ENCODE peak calls at places on chromosome 1, in nine cellular contexts. E, A, N, O, R, I, T, K and V are unnamed samples.

GRCh38 chr1:59292557-59292956 is 4.3 kb upstream of the FGGY start:
- DNase-seq in A (no peak), K (peak), E (peak), O (no peak), T (peak), I (no peak), R (peak), N (no peak), V (no peak)

GRCh38 chr1:1170215-1170890 is 3.3 kb upstream of the TTLL10 start:
- DNase-seq in K (no peak), N (no peak), R (no peak), O (no peak), I (no peak), E (no peak), A (no peak), T (no peak), V (no peak)

GRCh38 chr1:85495556-85495955 is 30.6 kb upstream of the DDAH1 start:
- DNase-seq in E (peak), N (no peak), R (no peak), T (peak), A (no peak), I (peak), O (peak), K (peak), V (no peak)

GRCh38 chr1:47995306-47996050 is 1.7 kb downstream of the TRABD2B start:
- DNase-seq in N (no peak), O (no peak), T (no peak), E (no peak), K (no peak), A (no peak), I (no peak), R (no peak), V (no peak)

GRCh38 chr1:209590405-209590804 is 6.9 kb downstream of the CAMK1G start:
- DNase-seq in O (no peak), I (peak), A (no peak), N (no peak), R (no peak), K (no peak), E (peak), T (peak), V (peak)

GRCh38 chr1:1761504-1762376 is 16.5 kb downstream of the NADK start:
- DNase-seq in E (no peak), I (no peak), K (no peak), R (no peak), N (peak), A (no peak), O (no peak), T (no peak), V (no peak)

GRCh38 chr1:44068442-44068861 is 37.2 kb upstream of the SLC6A9 start:
- DNase-seq in K (no peak), R (no peak), N (no peak), E (no peak), I (no peak), T (no peak), A (no peak), O (no peak), V (no peak)

GRCh38 chr1:37851271-37851670 is 8.1 kb downstream of the MTF1 start:
- DNase-seq in K (no peak), E (no peak), A (no peak), R (no peak), N (no peak), O (no peak), T (no peak), I (no peak), V (no peak)

GRCh38 chr1:87953732-87954344 is 625.2 kb downstream of the LMO4 start:
- DNase-seq in I (peak), N (peak), O (peak), K (peak), E (peak), R (peak), A (peak), T (peak), V (peak)

GRCh38 chr1:204130989-204131892 is 20.6 kb downstream of the ETNK2 start:
- DNase-seq in A (no peak), O (peak), I (no peak), N (peak), K (no peak), T (peak), R (peak), E (peak), V (no peak)

GRCh38 chr1:103373991-103374390 is 151.5 kb upstream of the RNPC3 start:
- DNase-seq in O (no peak), A (no peak), E (no peak), I (no peak), T (no peak), N (no peak), R (no peak), K (no peak), V (no peak)

GRCh38 chr1:184285401-184286087 is 101.3 kb upstream of the C1orf21 start:
- DNase-seq in I (no peak), T (no peak), N (no peak), E (no peak), R (no peak), K (no peak), O (no peak), A (no peak), V (no peak)

GRCh38 chr1:66286307-66286706 is 247.6 kb upstream of the SGIP1 start:
- DNase-seq in N (no peak), O (no peak), I (no peak), A (no peak), K (no peak), T (no peak), R (no peak), E (peak), V (no peak)

GRCh38 chr1:208029381-208030319 is 118.7 kb upstream of the CD34 start:
- DNase-seq in R (no peak), I (no peak), N (no peak), A (no peak), T (peak), K (no peak), O (no peak), E (peak), V (no peak)

GRCh38 chr1:89530690-89531089 is 6.1 kb downstream of the LRRC8B start:
- DNase-seq in E (no peak), O (no peak), A (no peak), T (no peak), N (no peak), R (no peak), K (no peak), I (no peak), V (no peak)

GRCh38 chr1:156625436-156626078 is 6.3 kb downstream of the HAPLN2 start:
- DNase-seq in E (peak), K (peak), I (peak), R (peak), O (no peak), A (no peak), T (no peak), N (peak), V (peak)